ENCODE peak calls at places on chromosomes 1 and 21, in eight cellular contexts. One of them, this sample, is unnamed.

GRCh38 chr1:203271018-203271743 is 34.1 kb upstream of the BTG2 start:
- DNase-seq in effector memory CD4-positive, alpha-beta T cell: peak; percentile 65
- DNase-seq in cardiac muscle cell: peak; percentile 79
- DNase-seq in colonic mucosa: peak; percentile 78
- DNase-seq in uterus: peak; percentile 82
- DNase-seq in tibial artery: peak; percentile 83
- DNase-seq in IMR-90: peak; percentile 76
- DNase-seq in mesendoderm: peak; percentile 76
- DNase-seq in this sample: peak; percentile 78

GRCh38 chr21:37811711-37812110 is 104.5 kb downstream of the KCNJ6 start:
- DNase-seq in colonic mucosa: no peak
- DNase-seq in IMR-90: peak; percentile 38
- DNase-seq in mesendoderm: no peak
- DNase-seq in effector memory CD4-positive, alpha-beta T cell: no peak
- DNase-seq in uterus: no peak
- DNase-seq in tibial artery: no peak
- DNase-seq in cardiac muscle cell: no peak
- DNase-seq in this sample: no peak

GRCh38 chr1:4965346-4965726 is 310.9 kb downstream of the AJAP1 start:
- DNase-seq in cardiac muscle cell: no peak
- DNase-seq in IMR-90: no peak
- DNase-seq in colonic mucosa: no peak
- DNase-seq in mesendoderm: no peak
- DNase-seq in tibial artery: no peak
- DNase-seq in uterus: no peak
- DNase-seq in effector memory CD4-positive, alpha-beta T cell: no peak
- DNase-seq in this sample: no peak

GRCh38 chr1:89873757-89874156 is 52.9 kb downstream of the LRRC8D start:
- DNase-seq in tibial artery: no peak
- DNase-seq in uterus: no peak
- DNase-seq in effector memory CD4-positive, alpha-beta T cell: no peak
- DNase-seq in mesendoderm: peak; percentile 62
- DNase-seq in colonic mucosa: no peak
- DNase-seq in cardiac muscle cell: no peak
- DNase-seq in IMR-90: peak; percentile 68
- DNase-seq in this sample: no peak

GRCh38 chr21:28421716-28422480 is 570.8 kb downstream of the LTN1 start:
- DNase-seq in cardiac muscle cell: no peak
- DNase-seq in mesendoderm: no peak
- DNase-seq in IMR-90: peak; percentile 78
- DNase-seq in effector memory CD4-positive, alpha-beta T cell: no peak
- DNase-seq in colonic mucosa: no peak
- DNase-seq in uterus: peak; percentile 48
- DNase-seq in tibial artery: peak; percentile 36
- DNase-seq in this sample: no peak

GRCh38 chr1:235632538-235633219 is 16.9 kb downstream of the GNG4 start:
- DNase-seq in colonic mucosa: no peak
- DNase-seq in tibial artery: no peak
- DNase-seq in IMR-90: peak; percentile 56
- DNase-seq in mesendoderm: no peak
- DNase-seq in cardiac muscle cell: no peak
- DNase-seq in effector memory CD4-positive, alpha-beta T cell: no peak
- DNase-seq in uterus: no peak
- DNase-seq in this sample: peak; percentile 88

GRCh38 chr1:97571760-97572159 is 349.1 kb downstream of the DPYD start:
- DNase-seq in uterus: no peak
- DNase-seq in effector memory CD4-positive, alpha-beta T cell: no peak
- DNase-seq in IMR-90: peak; percentile 49
- DNase-seq in tibial artery: no peak
- DNase-seq in colonic mucosa: no peak
- DNase-seq in cardiac muscle cell: no peak
- DNase-seq in mesendoderm: no peak
- DNase-seq in this sample: no peak

GRCh38 chr1:222754386-222755139 is 17.6 kb downstream of the FAM177B start:
- DNase-seq in IMR-90: peak; percentile 96
- DNase-seq in uterus: peak; percentile 63
- DNase-seq in colonic mucosa: no peak
- DNase-seq in effector memory CD4-positive, alpha-beta T cell: no peak
- DNase-seq in tibial artery: peak; percentile 66
- DNase-seq in mesendoderm: no peak
- DNase-seq in cardiac muscle cell: no peak
- DNase-seq in this sample: no peak

GRCh38 chr1:29631836-29632420 is 395.6 kb downstream of the PTPRU start:
- DNase-seq in cardiac muscle cell: no peak
- DNase-seq in effector memory CD4-positive, alpha-beta T cell: no peak
- DNase-seq in tibial artery: no peak
- DNase-seq in IMR-90: no peak
- DNase-seq in colonic mucosa: no peak
- DNase-seq in uterus: no peak
- DNase-seq in mesendoderm: no peak
- DNase-seq in this sample: no peak

GRCh38 chr1:198601936-198602889 is 36.6 kb upstream of the PTPRC start:
- DNase-seq in uterus: no peak
- DNase-seq in effector memory CD4-positive, alpha-beta T cell: no peak
- DNase-seq in IMR-90: peak; percentile 17
- DNase-seq in mesendoderm: no peak
- DNase-seq in cardiac muscle cell: no peak
- DNase-seq in colonic mucosa: no peak
- DNase-seq in tibial artery: no peak
- DNase-seq in this sample: no peak

GRCh38 chr1:151058682-151059341 is 610 bp downstream of the CDC42SE1 start:
- DNase-seq in colonic mucosa: peak; percentile 67
- DNase-seq in mesendoderm: peak; percentile 76
- DNase-seq in IMR-90: peak; percentile 19
- DNase-seq in effector memory CD4-positive, alpha-beta T cell: no peak
- DNase-seq in cardiac muscle cell: peak; percentile 45
- DNase-seq in tibial artery: no peak
- DNase-seq in uterus: peak; percentile 45
- DNase-seq in this sample: peak; percentile 38

GRCh38 chr1:105865546-105865945 is 1190.9 kb upstream of the PRMT6 start:
- DNase-seq in colonic mucosa: no peak
- DNase-seq in mesendoderm: peak; percentile 21
- DNase-seq in IMR-90: no peak
- DNase-seq in tibial artery: no peak
- DNase-seq in effector memory CD4-positive, alpha-beta T cell: no peak
- DNase-seq in uterus: no peak
- DNase-seq in cardiac muscle cell: no peak
- DNase-seq in this sample: no peak

GRCh38 chr1:2539312-2539907 is 9.3 kb upstream of the HES5 start:
- DNase-seq in colonic mucosa: no peak
- DNase-seq in effector memory CD4-positive, alpha-beta T cell: no peak
- DNase-seq in IMR-90: no peak
- DNase-seq in uterus: no peak
- DNase-seq in cardiac muscle cell: no peak
- DNase-seq in mesendoderm: peak; percentile 62
- DNase-seq in tibial artery: no peak
- DNase-seq in this sample: no peak

GRCh38 chr1:89827902-89828301 is 7.1 kb downstream of the LRRC8D start:
- DNase-seq in IMR-90: no peak
- DNase-seq in effector memory CD4-positive, alpha-beta T cell: no peak
- DNase-seq in tibial artery: no peak
- DNase-seq in cardiac muscle cell: no peak
- DNase-seq in mesendoderm: no peak
- DNase-seq in colonic mucosa: no peak
- DNase-seq in uterus: no peak
- DNase-seq in this sample: no peak

DNA sequence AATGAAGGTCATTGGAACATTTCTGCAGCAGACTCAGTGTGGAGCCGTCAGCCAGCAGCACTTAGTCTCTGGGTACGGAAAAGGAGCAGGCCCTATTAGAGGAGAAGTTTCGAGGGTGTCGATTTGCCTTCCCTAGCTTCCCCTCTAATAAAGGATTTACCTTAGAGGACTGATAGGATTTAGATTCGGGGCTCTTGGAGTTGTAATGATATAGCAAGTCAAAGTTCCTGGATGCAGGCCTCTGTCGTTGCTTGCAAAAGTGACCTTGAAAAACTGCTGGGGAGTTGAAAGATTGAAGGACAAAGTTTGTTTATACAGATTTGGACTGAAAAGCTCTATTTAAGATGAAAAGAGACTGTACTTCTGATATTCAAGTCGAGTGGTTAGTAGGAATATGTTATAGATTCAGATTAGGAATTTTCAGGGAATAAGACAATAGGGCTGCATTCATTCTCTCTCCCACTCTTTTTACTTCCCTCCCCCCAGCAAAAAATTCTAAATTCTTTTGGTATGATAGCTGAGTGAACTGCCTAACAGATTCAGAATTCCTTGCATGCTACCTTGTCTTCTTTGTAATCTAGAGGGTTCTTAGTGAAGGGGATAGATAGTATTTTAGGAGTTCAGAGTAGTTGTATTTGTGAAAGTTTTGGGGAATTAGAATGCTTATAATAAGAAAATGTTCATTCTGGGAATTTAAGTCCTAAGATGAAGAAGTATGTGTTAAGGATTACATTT is 19.2 kb downstream of the NFYC start:
- DNase-seq in tibial artery: no peak
- DNase-seq in mesendoderm: peak; percentile 63
- DNase-seq in IMR-90: no peak
- DNase-seq in colonic mucosa: peak; percentile 23
- DNase-seq in effector memory CD4-positive, alpha-beta T cell: no peak
- DNase-seq in uterus: no peak
- DNase-seq in cardiac muscle cell: peak; percentile 41
- DNase-seq in this sample: peak; percentile 25
- H3K4me1 ChIP-seq in tibial artery: peaks cover 54% of the 10 kb centered on the region
- H3K4me1 ChIP-seq in mesendoderm: no peaks in the 10 kb centered on the region
- H3K4me1 ChIP-seq in IMR-90: peaks cover 3% of the 10 kb centered on the region
- H3K4me1 ChIP-seq in colonic mucosa: no peaks in the 10 kb centered on the region
- H3K4me1 ChIP-seq in effector memory CD4-positive, alpha-beta T cell: peaks cover 14% of the 10 kb centered on the region
- H3K4me1 ChIP-seq in uterus: no peaks in the 10 kb centered on the region
- H3K4me1 ChIP-seq in cardiac muscle cell: peaks cover 34% of the 10 kb centered on the region
- H3K4me1 ChIP-seq in this sample: peaks cover 24% of the 10 kb centered on the region

DNA sequence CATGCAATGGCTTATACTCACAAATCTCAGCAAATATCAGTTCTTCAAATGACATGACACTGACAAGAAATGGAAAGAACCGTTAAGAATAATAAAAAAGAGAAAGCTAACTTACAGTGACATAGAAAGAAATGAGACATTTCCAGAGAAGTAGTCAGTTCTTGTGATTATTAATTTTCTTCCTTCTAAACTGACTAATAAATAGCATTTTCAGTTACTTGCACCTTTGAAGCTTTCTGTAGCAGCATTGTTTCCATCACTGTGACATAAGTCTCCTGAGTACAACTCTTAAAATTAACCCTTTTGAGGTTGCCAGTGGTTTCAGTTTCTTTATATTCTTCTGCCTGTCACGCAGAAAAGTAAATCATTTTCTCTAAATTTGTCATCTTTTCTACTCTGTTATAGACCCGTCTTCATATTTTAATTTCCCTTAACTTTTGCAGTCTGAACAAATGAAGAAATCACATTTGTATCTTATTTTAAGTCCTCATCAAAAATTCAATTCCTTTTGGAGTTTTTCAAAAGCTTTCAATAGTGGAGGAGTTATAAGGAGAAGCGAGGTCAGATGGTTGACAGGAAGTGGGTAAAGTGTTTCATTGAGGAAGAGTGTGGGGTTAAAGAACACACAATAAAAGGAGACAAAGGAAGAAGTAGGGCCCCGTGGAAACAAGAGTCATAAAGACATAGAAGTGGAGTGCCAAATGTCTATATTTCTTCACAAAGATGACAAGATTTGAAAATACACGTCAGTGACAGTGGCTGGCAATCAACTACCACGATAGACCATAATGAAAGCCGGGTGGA is 57.9 kb upstream of the S1PR1 start:
- DNase-seq in effector memory CD4-positive, alpha-beta T cell: no peak
- DNase-seq in mesendoderm: no peak
- DNase-seq in cardiac muscle cell: no peak
- DNase-seq in uterus: no peak
- DNase-seq in colonic mucosa: no peak
- DNase-seq in IMR-90: no peak
- DNase-seq in tibial artery: no peak
- DNase-seq in this sample: no peak
- H3K4me3 ChIP-seq in effector memory CD4-positive, alpha-beta T cell: peak overlapping the region; percentile 18
- H3K4me3 ChIP-seq in mesendoderm: no peak overlapping the region
- H3K4me3 ChIP-seq in cardiac muscle cell: no peak overlapping the region
- H3K4me3 ChIP-seq in uterus: no peak overlapping the region
- H3K4me3 ChIP-seq in colonic mucosa: no peak overlapping the region
- H3K4me3 ChIP-seq in IMR-90: no peak overlapping the region
- H3K4me3 ChIP-seq in tibial artery: no peak overlapping the region
- H3K4me3 ChIP-seq in this sample: no peak overlapping the region

DNA sequence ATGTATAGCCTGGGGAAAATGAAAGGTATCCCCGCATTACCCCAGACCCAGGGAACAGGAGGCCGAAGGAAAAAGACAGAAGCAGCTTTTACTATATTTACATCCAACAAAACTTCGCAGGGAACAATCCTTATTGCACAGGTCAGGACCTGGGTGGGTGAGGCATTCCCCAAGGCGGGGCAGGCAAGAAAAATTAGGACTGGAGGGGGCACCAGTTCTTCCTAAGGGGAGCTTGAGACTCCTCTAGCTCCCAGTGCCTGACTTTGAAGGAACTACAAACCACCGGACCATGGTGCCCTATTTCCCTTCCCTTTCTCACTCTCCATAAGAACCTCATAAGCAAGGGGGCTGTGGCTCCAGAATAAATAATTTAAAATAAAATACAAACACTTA is 6.7 kb upstream of the GATAD2B start:
- DNase-seq in IMR-90: no peak
- DNase-seq in effector memory CD4-positive, alpha-beta T cell: no peak
- DNase-seq in mesendoderm: no peak
- DNase-seq in uterus: no peak
- DNase-seq in cardiac muscle cell: no peak
- DNase-seq in tibial artery: no peak
- DNase-seq in colonic mucosa: no peak
- DNase-seq in this sample: no peak
- H3K36me3 ChIP-seq in IMR-90: peaks cover 32% of the 10 kb centered on the region
- H3K36me3 ChIP-seq in effector memory CD4-positive, alpha-beta T cell: peaks cover 47% of the 10 kb centered on the region
- H3K36me3 ChIP-seq in mesendoderm: peaks cover 3% of the 10 kb centered on the region
- H3K36me3 ChIP-seq in uterus: no peaks in the 10 kb centered on the region
- H3K36me3 ChIP-seq in cardiac muscle cell: peaks cover 12% of the 10 kb centered on the region
- H3K36me3 ChIP-seq in tibial artery: peaks cover 46% of the 10 kb centered on the region
- H3K36me3 ChIP-seq in colonic mucosa: no peaks in the 10 kb centered on the region
- H3K36me3 ChIP-seq in this sample: peaks cover 28% of the 10 kb centered on the region

GRCh38 chr21:44950016-44950326 is 10.1 kb downstream of the SLX9 start:
- DNase-seq in mesendoderm: no peak
- DNase-seq in tibial artery: no peak
- DNase-seq in IMR-90: no peak
- DNase-seq in colonic mucosa: no peak
- DNase-seq in cardiac muscle cell: no peak
- DNase-seq in uterus: no peak
- DNase-seq in effector memory CD4-positive, alpha-beta T cell: no peak
- DNase-seq in this sample: no peak

GRCh38 chr21:44950351-44950750 is 10.5 kb downstream of the SLX9 start:
- DNase-seq in mesendoderm: no peak
- DNase-seq in effector memory CD4-positive, alpha-beta T cell: no peak
- DNase-seq in IMR-90: no peak
- DNase-seq in tibial artery: no peak
- DNase-seq in uterus: no peak
- DNase-seq in cardiac muscle cell: no peak
- DNase-seq in colonic mucosa: no peak
- DNase-seq in this sample: no peak

GRCh38 chr21:44947930-44948331 is 8.1 kb downstream of the SLX9 start:
- DNase-seq in IMR-90: no peak
- DNase-seq in cardiac muscle cell: no peak
- DNase-seq in mesendoderm: no peak
- DNase-seq in uterus: no peak
- DNase-seq in colonic mucosa: no peak
- DNase-seq in tibial artery: peak; percentile 57
- DNase-seq in effector memory CD4-positive, alpha-beta T cell: no peak
- DNase-seq in this sample: no peak

GRCh38 chr21:44948426-44949120 is 8.7 kb downstream of the SLX9 start:
- DNase-seq in colonic mucosa: no peak
- DNase-seq in cardiac muscle cell: no peak
- DNase-seq in mesendoderm: no peak
- DNase-seq in uterus: no peak
- DNase-seq in tibial artery: no peak
- DNase-seq in IMR-90: no peak
- DNase-seq in effector memory CD4-positive, alpha-beta T cell: no peak
- DNase-seq in this sample: no peak

GRCh38 chr21:44949161-44950015 is 9.6 kb downstream of the SLX9 start:
- DNase-seq in uterus: peak; percentile 90
- DNase-seq in effector memory CD4-positive, alpha-beta T cell: peak; percentile 76
- DNase-seq in cardiac muscle cell: peak; percentile 90
- DNase-seq in colonic mucosa: peak; percentile 91
- DNase-seq in tibial artery: peak; percentile 89
- DNase-seq in IMR-90: peak; percentile 76
- DNase-seq in mesendoderm: peak; percentile 83
- DNase-seq in this sample: peak; percentile 90
- H3K4me1 ChIP-seq in uterus: no peaks in the 10 kb centered on the region
- H3K4me1 ChIP-seq in effector memory CD4-positive, alpha-beta T cell: no peaks in the 10 kb centered on the region
- H3K4me1 ChIP-seq in cardiac muscle cell: peaks cover 15% of the 10 kb centered on the region
- H3K4me1 ChIP-seq in colonic mucosa: peaks cover 6% of the 10 kb centered on the region
- H3K4me1 ChIP-seq in tibial artery: peaks cover 77% of the 10 kb centered on the region
- H3K4me1 ChIP-seq in IMR-90: no peaks in the 10 kb centered on the region
- H3K4me1 ChIP-seq in mesendoderm: no peaks in the 10 kb centered on the region
- H3K4me1 ChIP-seq in this sample: no peaks in the 10 kb centered on the region